ENCODE peak calls at places on chromosomes 7 and 10, in four cellular contexts. Y, P, X and C are unnamed samples.

GRCh38 chr7:71752171-71752935 is 620.4 kb downstream of the GALNT17 start:
- DNase-seq in Y (peak), X (peak), P (peak), C (peak)

GRCh38 chr10:59177031-59177861 is 803 bp downstream of the PHYHIPL start:
- DNase-seq in P (peak), Y (peak), X (peak), C (no peak)

GRCh38 chr7:105878746-105879605 is 2.6 kb upstream of the ATXN7L1 start:
- DNase-seq in Y (no peak), X (no peak), P (no peak), C (no peak)

GRCh38 chr10:132520147-132520811 is 17.3 kb upstream of the INPP5A start:
- DNase-seq in Y (no peak), P (no peak), X (no peak), C (no peak)

GRCh38 chr7:82678259-82678658 is 234.7 kb upstream of the CACNA2D1 start:
- DNase-seq in P (no peak), X (no peak), Y (no peak), C (no peak)

GRCh38 chr7:6691609-6692106 is 15.1 kb downstream of the ZNF12 start:
- DNase-seq in P (peak), Y (no peak), X (no peak), C (no peak)

GRCh38 chr7:47622946-47623640 is 41.2 kb upstream of the TNS3 start:
- DNase-seq in P (no peak), X (no peak), Y (no peak), C (no peak)

GRCh38 chr10:13049774-13050420 is 48.4 kb upstream of the CCDC3 start:
- DNase-seq in Y (no peak), X (no peak), P (no peak), C (no peak)

GRCh38 chr10:86377797-86378146 is 11.2 kb upstream of the GRID1 start:
- DNase-seq in Y (no peak), X (no peak), P (no peak), C (no peak)

GRCh38 chr10:86374664-86375063 is 8.1 kb upstream of the GRID1 start:
- DNase-seq in Y (no peak), P (no peak), X (no peak), C (no peak)

GRCh38 chr10:86376403-86376802 is 9.8 kb upstream of the GRID1 start:
- DNase-seq in P (no peak), Y (no peak), X (no peak), C (no peak)

GRCh38 chr10:86375204-86375603 is 8.6 kb upstream of the GRID1 start:
- DNase-seq in X (no peak), Y (no peak), P (no peak), C (no peak)

DNA sequence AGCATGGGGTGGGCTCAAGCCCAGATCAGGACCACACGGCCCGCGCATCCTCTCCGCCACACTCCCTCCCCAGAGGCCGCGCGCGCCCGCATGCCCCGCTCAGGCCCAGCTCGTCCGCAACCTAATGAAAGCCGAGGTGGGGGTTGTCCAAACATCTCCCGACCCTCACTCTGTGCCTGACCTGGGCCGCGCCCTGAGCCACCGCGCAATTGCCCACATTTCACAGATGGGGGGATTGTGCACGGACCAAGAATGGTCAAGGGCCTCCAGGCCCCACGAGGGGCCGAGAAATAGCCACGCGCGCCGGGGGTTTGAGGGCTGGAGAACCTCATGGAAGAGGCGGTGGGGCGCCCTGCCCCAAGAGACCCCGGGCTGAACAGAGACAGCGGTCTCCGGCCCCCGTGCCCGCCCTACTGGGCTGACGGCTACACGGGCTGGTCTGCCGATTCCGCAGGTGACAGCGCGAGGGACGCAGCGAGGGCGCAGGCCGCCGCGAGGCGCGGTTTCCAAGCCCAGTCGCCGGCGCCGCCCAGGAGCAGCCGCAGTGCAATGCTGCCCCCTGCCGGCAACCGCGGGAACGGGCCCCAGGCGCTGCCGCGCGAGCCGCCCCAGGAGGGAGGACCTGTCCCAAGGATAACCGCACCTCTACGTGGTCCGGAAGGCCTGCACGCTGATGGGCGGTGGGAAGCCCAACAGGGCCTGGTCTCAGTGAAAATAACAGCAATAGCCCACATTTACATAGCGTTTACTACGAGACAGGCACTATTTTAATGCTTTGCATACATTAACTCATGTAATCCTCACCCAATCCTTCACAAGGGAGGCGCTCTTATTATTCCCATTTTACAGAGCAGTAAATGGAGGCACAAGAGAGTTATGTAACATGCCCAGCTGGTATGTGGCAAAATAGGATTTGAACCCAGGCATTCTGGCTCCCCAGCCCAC is 10.5 kb upstream of the GRID1 start:
- DNase-seq in X (peak), Y (peak), P (peak), C (peak)
- TF ChIP-seq CTCF in X (peak), Y (peak), P (peak), C (peak)

GRCh38 chr7:8363407-8364015 is 69.9 kb upstream of the NXPH1 start:
- DNase-seq in P (no peak), Y (no peak), X (no peak), C (no peak)

GRCh38 chr7:8360564-8361153 is 72.8 kb upstream of the NXPH1 start:
- DNase-seq in Y (no peak), P (peak), X (no peak), C (no peak)

GRCh38 chr7:8362723-8363369 is 70.6 kb upstream of the NXPH1 start:
- DNase-seq in X (no peak), Y (no peak), P (no peak), C (no peak)

GRCh38 chr7:8365499-8366110 is 67.8 kb upstream of the NXPH1 start:
- DNase-seq in P (peak), X (peak), Y (no peak), C (no peak)
- TF ChIP-seq CTCF in P (peak), X (peak), Y (no peak), C (no peak)

GRCh38 chr10:585502-585901 is 104.0 kb downstream of the DIP2C start:
- DNase-seq in X (no peak), Y (no peak), P (no peak), C (no peak)

GRCh38 chr10:581776-582330 is 107.6 kb downstream of the DIP2C start:
- DNase-seq in Y (no peak), P (no peak), X (no peak), C (no peak)

GRCh38 chr10:576130-576465 is 113.4 kb downstream of the DIP2C start:
- DNase-seq in P (no peak), X (no peak), Y (no peak), C (no peak)

GRCh38 chr10:583433-583832 is 106.0 kb downstream of the DIP2C start:
- DNase-seq in P (no peak), Y (no peak), X (no peak), C (no peak)

DNA sequence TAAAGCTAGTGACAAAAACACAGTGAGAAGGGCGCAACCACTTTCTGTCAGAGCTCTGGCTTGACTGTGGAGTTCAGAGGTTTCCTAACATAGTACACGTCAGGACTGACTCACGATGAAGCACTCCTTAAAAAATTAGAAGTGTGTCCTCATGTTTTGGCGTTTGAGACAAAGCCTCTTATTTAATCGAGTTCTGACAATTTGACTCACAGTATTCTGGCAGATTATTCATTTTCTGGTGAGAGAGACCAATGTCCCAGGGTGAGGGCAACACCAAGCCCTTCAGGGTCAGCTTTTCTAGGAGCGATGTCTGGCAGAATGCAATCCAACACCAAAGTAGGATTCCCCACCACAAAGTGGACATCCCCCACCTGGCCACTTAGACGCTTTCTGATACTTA is 108.7 kb downstream of the DIP2C start:
- DNase-seq in X (no peak), P (no peak), Y (no peak), C (no peak)
- TF ChIP-seq CTCF in X (no peak), P (no peak), Y (no peak), C (no peak)

DNA sequence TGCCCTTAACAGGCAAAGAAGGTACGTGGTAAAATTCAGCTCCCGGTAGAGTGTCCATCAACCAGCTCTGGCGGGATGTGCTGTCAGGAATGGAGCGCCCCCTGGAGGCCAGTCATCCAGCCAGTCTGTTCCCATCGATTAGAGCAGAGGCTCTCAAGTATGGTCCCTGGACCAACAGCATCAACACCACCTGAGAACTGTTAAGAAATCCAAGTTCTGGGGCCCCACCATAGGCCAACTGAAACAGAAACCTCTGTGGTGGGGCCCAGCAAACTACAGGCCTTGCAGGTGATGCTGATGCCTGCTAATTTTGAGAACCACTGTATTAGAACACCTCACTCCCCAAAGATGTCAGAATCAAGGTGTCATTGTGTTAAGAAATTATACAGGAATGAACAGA is 109.2 kb downstream of the DPY19L1 start:
- DNase-seq in X (peak), P (peak), Y (peak), C (peak)
- TF ChIP-seq CTCF in X (peak), P (peak), Y (no peak), C (peak)

GRCh38 chr7:2680256-2680655 is 7.7 kb upstream of the AMZ1 start:
- DNase-seq in X (no peak), P (no peak), Y (no peak), C (no peak)

GRCh38 chr7:2670720-2671391 is 17.1 kb upstream of the AMZ1 start:
- DNase-seq in P (peak), X (peak), Y (peak), C (peak)

GRCh38 chr7:2670171-2670570 is 17.8 kb upstream of the AMZ1 start:
- DNase-seq in X (no peak), P (no peak), Y (no peak), C (no peak)

GRCh38 chr7:2673934-2674333 is 14.1 kb upstream of the AMZ1 start:
- DNase-seq in Y (no peak), X (no peak), P (no peak), C (no peak)

DNA sequence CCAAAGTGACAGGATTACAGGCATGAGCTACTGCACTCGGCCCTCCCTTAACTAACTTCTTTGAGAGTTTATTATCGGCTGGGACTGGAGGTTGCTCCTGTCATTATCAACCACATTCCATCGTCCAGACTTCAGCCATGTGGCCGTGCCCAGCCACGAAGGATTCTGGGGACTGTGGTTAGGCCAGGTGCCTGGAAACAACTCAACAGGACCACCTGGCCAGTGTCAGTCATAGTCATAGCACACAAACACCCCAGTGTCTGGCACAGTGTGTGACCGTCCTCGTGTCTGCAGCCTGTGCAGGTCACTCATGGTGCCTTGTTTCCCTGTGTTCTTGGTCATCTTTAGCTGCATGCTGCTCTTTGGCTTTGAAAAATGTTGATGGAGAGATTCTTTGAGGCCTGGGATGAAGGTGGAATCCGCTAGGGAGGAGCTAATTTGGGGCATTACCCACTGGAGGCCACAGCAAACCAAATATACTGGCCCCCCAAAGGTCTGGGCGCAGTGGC is 12.7 kb upstream of the AMZ1 start:
- DNase-seq in P (no peak), X (no peak), Y (no peak), C (no peak)
- TF ChIP-seq CTCF in P (no peak), X (no peak), Y (no peak), C (no peak)